ENCODE peak calls at places on chromosomes 2 and 18, in nine cellular contexts. C is neural progenitor cell; B is BE2C; Q is GM06990; I is glutamatergic neuron; F is bronchial epithelial cell; U is AG09309; L is MCF 10A; M is CD8-positive, alpha-beta T cell. K is an unnamed sample.

GRCh38 chr2:165697727-165698620 is 96.1 kb downstream of the GALNT3 start:
- DNase-seq in F (no peak), U (no peak), Q (no peak), M (no peak), B (no peak), L (no peak), I (no peak), C (peak; percentile 71), K (no peak)

GRCh38 chr2:162242586-162243304 is 500 bp downstream of the FAP start:
- DNase-seq in F (peak; percentile 48), C (peak; percentile 41), I (no peak), B (no peak), L (peak; percentile 67), Q (no peak), U (peak; percentile 75), M (no peak), K (peak; percentile 64)

GRCh38 chr2:98912957-98913915 is 22.8 kb downstream of the CRACDL start:
- DNase-seq in U (no peak), F (peak; percentile 88), Q (no peak), M (no peak), B (no peak), C (no peak), L (peak; percentile 89), I (no peak), K (no peak)

GRCh38 chr18:63071566-63072175 is 247.9 kb downstream of the BCL2 start:
- DNase-seq in F (peak; percentile 22), C (no peak), Q (no peak), M (no peak), I (no peak), L (peak; percentile 59), B (no peak), U (no peak), K (no peak)

GRCh38 chr18:59308201-59309014 is 10.0 kb downstream of the CPLX4 start:
- DNase-seq in F (peak; percentile 26), I (peak; percentile 90), M (peak; percentile 46), U (no peak), L (peak; percentile 72), B (peak; percentile 77), C (peak; percentile 91), Q (peak; percentile 58), K (peak; percentile 46)

GRCh38 chr2:171225302-171225980 is 64.7 kb upstream of the TLK1 start:
- DNase-seq in M (no peak), L (peak; percentile 76), Q (no peak), I (no peak), B (no peak), C (no peak), U (peak; percentile 74), F (peak; percentile 98), K (peak; percentile 94)

GRCh38 chr18:13614701-13615288 is 111.6 kb downstream of the FAM210A start:
- DNase-seq in U (no peak), I (no peak), F (no peak), L (no peak), Q (peak; percentile 68), M (no peak), B (no peak), C (no peak), K (no peak)

GRCh38 chr2:194333091-194333490 is 1323.9 kb upstream of the SLC39A10 start:
- DNase-seq in C (no peak), U (no peak), B (no peak), F (no peak), Q (no peak), M (no peak), I (no peak), L (no peak), K (no peak)

GRCh38 chr2:127324635-127325034 is 30.7 kb upstream of the ERCC3 start:
- DNase-seq in Q (no peak), C (peak; percentile 15), U (peak; percentile 27), M (no peak), L (peak; percentile 54), F (peak; percentile 34), I (no peak), B (peak; percentile 27), K (peak; percentile 47)

GRCh38 chr2:54613794-54614257 is 109.6 kb upstream of the EML6 start:
- DNase-seq in M (no peak), Q (no peak), I (no peak), B (no peak), U (no peak), C (no peak), F (peak; percentile 88), L (peak; percentile 64), K (no peak)

GRCh38 chr18:59715966-59716369 is 18.7 kb upstream of the CCBE1 start:
- DNase-seq in L (peak; percentile 89), I (no peak), M (no peak), U (peak; percentile 68), B (no peak), C (no peak), F (peak; percentile 98), Q (no peak), K (peak; percentile 97)

DNA sequence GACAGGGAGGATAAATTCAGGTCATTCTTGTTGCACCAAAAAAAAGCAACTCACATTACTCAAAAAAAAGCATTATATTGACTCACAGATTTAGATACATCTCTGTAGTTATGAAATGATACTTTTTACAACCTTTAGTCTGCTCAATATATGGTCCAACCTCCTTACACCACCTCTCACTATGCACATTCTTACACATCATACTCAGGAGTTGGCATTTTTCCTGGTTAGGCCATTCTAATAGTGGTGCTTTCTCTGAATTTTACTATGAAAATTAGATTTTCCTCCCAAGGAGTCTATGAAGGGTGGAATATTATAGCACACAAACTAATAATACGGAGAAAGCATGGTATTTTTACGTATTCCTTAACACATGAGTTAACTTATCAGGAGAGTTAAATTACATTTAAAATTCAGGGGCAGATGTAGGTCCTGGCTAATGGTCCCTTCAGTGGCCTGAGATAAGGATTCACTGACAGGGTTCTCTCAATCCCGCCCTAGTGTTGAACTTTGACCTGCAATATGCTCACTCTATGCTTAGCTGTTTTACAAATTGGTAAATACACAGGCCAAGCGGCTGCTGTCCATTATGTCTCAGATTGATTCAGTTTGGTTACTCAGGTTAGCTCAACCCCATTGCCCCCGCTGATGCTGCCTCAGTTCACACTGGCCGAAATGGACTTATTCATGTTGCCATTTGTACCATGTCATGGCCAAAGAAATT is 153.6 kb downstream of the NCKAP5 start:
- DNase-seq in B (no peak), Q (no peak), U (no peak), M (no peak), C (no peak), L (no peak), F (no peak), I (no peak), K (no peak)
- TF ChIP-seq CTCF in B (no peak), Q (no peak), U (no peak), M (no peak), C (no peak), L (no peak), F (no peak), I (no peak), K (no peak)

DNA sequence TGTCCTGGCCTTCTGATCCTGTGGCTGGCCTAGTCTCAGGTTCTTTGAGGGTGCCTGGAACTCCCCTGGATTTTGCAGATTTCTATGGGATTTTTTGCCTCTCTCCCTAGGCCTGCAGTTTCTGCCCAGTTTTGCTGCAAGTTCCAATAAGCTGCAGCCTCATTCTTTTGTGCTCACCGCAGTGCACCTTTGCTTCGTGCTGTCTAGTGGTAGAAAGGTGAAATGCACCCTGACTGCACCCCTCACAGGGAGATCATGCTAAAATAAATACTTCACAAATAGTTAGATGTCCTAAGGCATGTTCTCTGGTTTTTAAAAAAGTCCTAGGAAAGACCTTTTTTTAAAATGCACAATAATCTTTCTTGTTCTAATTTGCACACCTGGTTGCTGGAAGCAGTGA is 72.5 kb downstream of the GNAL start:
- DNase-seq in M (no peak), B (no peak), U (no peak), Q (no peak), F (no peak), C (peak; percentile 63), L (peak; percentile 8), I (no peak), K (no peak)
- TF ChIP-seq CTCF in M (no peak), B (peak; percentile 23), U (no peak), Q (peak; percentile 31), F (peak; percentile 35), C (peak; percentile 61), L (peak; percentile 14), I (peak; percentile 62), K (peak; percentile 56)

GRCh38 chr2:216215991-216216390 is 106.8 kb downstream of the XRCC5 start:
- DNase-seq in M (no peak), L (peak; percentile 48), C (peak; percentile 14), I (no peak), Q (no peak), U (no peak), F (peak; percentile 38), B (peak; percentile 40), K (peak; percentile 30)
- TF ChIP-seq CTCF in M (no peak), L (peak; percentile 33), C (peak; percentile 28), I (peak; percentile 28), Q (peak; percentile 46), U (peak; percentile 37), F (peak; percentile 55), B (peak; percentile 69), K (peak; percentile 69)

GRCh38 chr2:10028407-10028987 is 14.9 kb upstream of the KLF11 start:
- DNase-seq in I (no peak), Q (no peak), M (no peak), C (peak; percentile 40), U (no peak), L (no peak), F (no peak), B (no peak), K (no peak)
- TF ChIP-seq CTCF in I (no peak), Q (peak; percentile 34), M (no peak), C (peak; percentile 34), U (peak; percentile 12), L (no peak), F (no peak), B (no peak), K (no peak)

GRCh38 chr18:80106482-80107051 is 2.5 kb upstream of the ADNP2 start:
- DNase-seq in L (no peak), I (no peak), M (no peak), Q (no peak), B (no peak), C (no peak), F (no peak), U (no peak), K (no peak)

GRCh38 chr18:80107396-80107795 is 1.7 kb upstream of the ADNP2 start:
- DNase-seq in Q (no peak), M (no peak), I (no peak), F (no peak), U (no peak), L (no peak), B (no peak), C (no peak), K (no peak)

GRCh38 chr18:80103231-80103630 is 5.8 kb upstream of the ADNP2 start:
- DNase-seq in B (no peak), L (peak; percentile 24), U (peak; percentile 32), M (no peak), Q (no peak), C (no peak), I (no peak), F (peak; percentile 63), K (peak; percentile 38)

GRCh38 chr18:80105369-80106167 is 3.5 kb upstream of the ADNP2 start:
- DNase-seq in M (no peak), C (no peak), B (no peak), F (peak; percentile 6), I (no peak), Q (peak; percentile 18), U (no peak), L (no peak), K (no peak)

GRCh38 chr18:80104364-80104779 is 4.7 kb upstream of the ADNP2 start:
- DNase-seq in B (no peak), L (no peak), M (no peak), F (no peak), C (peak; percentile 47), I (no peak), U (no peak), Q (no peak), K (no peak)
- TF ChIP-seq CTCF in B (no peak), L (no peak), M (no peak), F (no peak), C (no peak), I (no peak), U (no peak), Q (no peak), K (no peak)

K was measured in HFFc6.